ENCODE peak calls at places on chromosomes 11 and 22, in four cellular contexts. L, F, R and P are unnamed samples.

GRCh38 chr11:120538707-120539106 is 27.2 kb downstream of the GRIK4 start:
- DNase-seq in L (no peak), F (no peak), R (no peak), P (peak)

GRCh38 chr11:2884424-2884815 is 1.2 kb downstream of the CDKN1C start:
- DNase-seq in L (peak), F (peak), R (no peak), P (no peak)

GRCh38 chr22:19826619-19826950 is 28.1 kb downstream of the GNB1L start:
- DNase-seq in L (no peak), F (no peak), R (no peak), P (no peak)

GRCh38 chr11:64445651-64446050 is 86.7 kb downstream of the RPS6KA4 start:
- DNase-seq in L (no peak), F (no peak), R (no peak), P (peak)

GRCh38 chr11:86874314-86875056 is 74.1 kb downstream of the PRSS23 start:
- DNase-seq in L (no peak), F (no peak), R (no peak), P (no peak)

GRCh38 chr11:35474677-35475076 is 50.7 kb downstream of the PAMR1 start:
- DNase-seq in L (no peak), F (no peak), R (no peak), P (no peak)

GRCh38 chr11:128733440-128734115 is 39.7 kb downstream of the FLI1 start:
- DNase-seq in L (no peak), F (peak), R (no peak), P (peak)

GRCh38 chr22:47692811-47693210 is 930.4 kb downstream of the TBC1D22A start:
- DNase-seq in L (no peak), F (no peak), R (no peak), P (no peak)

GRCh38 chr11:22778642-22779041 is 51.0 kb downstream of the SVIP start:
- DNase-seq in L (no peak), F (no peak), R (no peak), P (no peak)

GRCh38 chr11:114796954-114797721 is 118.8 kb downstream of the NXPE2 start:
- DNase-seq in L (peak), F (peak), R (peak), P (no peak)

GRCh38 chr22:50627452-50627913 is 469 bp downstream of the ARSA start:
- DNase-seq in L (no peak), F (no peak), R (peak), P (peak)

GRCh38 chr11:33735166-33735425 is 1.1 kb downstream of the CD59 start:
- DNase-seq in L (no peak), F (no peak), R (no peak), P (no peak)

GRCh38 chr22:37201066-37201820 is 11.0 kb downstream of the SSTR3 start:
- DNase-seq in L (no peak), F (no peak), R (no peak), P (no peak)

GRCh38 chr11:117817213-117818035 is 7.1 kb downstream of the FXYD2 start:
- DNase-seq in L (peak), F (peak), R (peak), P (peak)

DNA sequence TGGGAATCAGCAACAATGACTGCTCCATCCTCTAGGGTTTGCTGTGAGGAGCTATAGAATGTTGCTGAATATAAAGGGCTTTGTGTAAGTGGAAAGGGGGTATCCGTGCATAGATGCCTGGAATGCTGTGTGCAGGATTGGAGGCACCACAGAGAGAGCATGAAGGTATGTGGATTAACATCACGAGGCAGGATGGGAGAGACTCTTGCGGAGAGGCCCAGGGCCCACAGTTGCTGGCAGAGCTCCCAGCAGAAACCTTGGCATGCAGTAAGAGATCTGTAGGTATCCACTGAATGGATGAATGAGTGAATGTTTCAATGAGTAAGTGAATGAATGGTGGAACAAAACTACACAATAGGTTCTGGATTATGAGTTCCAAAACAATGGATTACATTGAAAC is 298.6 kb upstream of the DDI1 start:
- DNase-seq in L (no peak), F (no peak), R (no peak), P (no peak)
- H2AFZ ChIP-seq in L (no peak), F (no peak), R (no peak), P (no peak)

GRCh38 chr11:69703711-69704507 is at the start of gene FGF19:
- DNase-seq in L (peak), F (no peak), R (no peak), P (peak)
- H3K4me2 ChIP-seq in L (peak), F (no peak), R (no peak), P (no peak)

DNA sequence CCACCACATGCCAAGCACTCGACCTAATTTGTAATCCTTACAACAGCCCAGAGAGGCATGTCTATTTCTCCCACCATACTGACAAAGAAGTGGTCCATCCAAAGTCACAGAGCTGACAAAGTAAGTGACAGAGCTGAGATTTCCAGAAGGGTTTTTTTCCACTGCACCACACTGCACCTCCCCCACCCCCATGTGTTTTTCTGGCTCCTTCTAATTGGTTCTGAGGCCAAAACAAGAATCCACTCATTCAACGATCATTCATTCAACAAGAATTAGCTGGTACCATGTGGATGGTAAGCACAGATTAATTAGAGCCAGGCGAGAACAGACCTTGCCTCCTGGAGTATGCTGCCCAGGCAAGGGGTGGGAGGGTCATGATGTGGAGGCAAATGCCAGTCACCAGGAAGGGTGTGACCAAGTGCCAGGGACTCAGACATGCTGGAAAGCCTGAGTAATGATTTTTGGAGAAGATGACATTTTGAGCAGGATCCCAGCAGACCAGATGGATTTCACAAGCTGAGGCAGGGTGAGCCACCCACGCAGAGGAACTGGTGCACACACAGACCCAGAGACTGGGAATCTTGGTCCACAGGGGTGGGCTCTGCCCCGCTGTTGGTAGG is 14.9 kb upstream of the PRG2 start:
- DNase-seq in L (no peak), F (no peak), R (no peak), P (no peak)
- H3K27ac ChIP-seq in L (no peak), F (no peak), R (no peak), P (no peak)

GRCh38 chr11:73325036-73325981 is 17.2 kb downstream of the ARHGEF17 start:
- DNase-seq in L (no peak), F (no peak), R (peak), P (peak)

GRCh38 chr11:73324116-73324515 is 16.0 kb downstream of the ARHGEF17 start:
- DNase-seq in L (no peak), F (no peak), R (no peak), P (no peak)

GRCh38 chr11:73322986-73323306 is 14.9 kb downstream of the ARHGEF17 start:
- DNase-seq in L (no peak), F (no peak), R (no peak), P (peak)

GRCh38 chr11:73323464-73323863 is 15.4 kb downstream of the ARHGEF17 start:
- DNase-seq in L (no peak), F (peak), R (no peak), P (peak)

DNA sequence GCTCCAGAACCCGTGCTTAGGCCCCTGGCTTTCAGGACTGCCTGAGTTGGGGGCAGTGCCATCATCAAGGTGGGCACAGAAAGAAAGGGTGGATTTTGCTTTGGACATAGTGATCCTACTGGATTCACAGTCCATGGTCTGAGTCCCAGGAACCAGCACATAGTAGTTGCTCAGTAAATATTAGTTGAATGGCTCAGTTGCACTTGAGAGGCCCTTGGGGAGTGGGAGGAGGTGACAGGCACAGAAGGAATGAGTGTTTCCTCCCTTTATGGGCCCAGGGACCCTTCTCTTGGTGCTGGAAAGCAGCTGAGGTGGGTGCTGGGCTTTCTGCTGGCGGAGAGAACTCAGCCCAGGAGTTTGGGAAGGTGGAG is 16.6 kb downstream of the ARHGEF17 start:
- DNase-seq in L (no peak), F (no peak), R (no peak), P (no peak)
- H2AFZ ChIP-seq in L (no peak), F (no peak), R (no peak), P (no peak)

GRCh38 chr11:75429902-75430691 is 2.9 kb downstream of the KLHL35 start:
- DNase-seq in L (peak), F (peak), R (no peak), P (peak)

GRCh38 chr11:75428301-75428724 is 4.7 kb downstream of the KLHL35 start:
- DNase-seq in L (peak), F (peak), R (no peak), P (peak)

GRCh38 chr11:75429641-75429901 is 3.4 kb downstream of the KLHL35 start:
- DNase-seq in L (no peak), F (no peak), R (no peak), P (no peak)

GRCh38 chr11:75430692-75431532 is 2.1 kb downstream of the KLHL35 start:
- DNase-seq in L (peak), F (peak), R (no peak), P (peak)

DNA sequence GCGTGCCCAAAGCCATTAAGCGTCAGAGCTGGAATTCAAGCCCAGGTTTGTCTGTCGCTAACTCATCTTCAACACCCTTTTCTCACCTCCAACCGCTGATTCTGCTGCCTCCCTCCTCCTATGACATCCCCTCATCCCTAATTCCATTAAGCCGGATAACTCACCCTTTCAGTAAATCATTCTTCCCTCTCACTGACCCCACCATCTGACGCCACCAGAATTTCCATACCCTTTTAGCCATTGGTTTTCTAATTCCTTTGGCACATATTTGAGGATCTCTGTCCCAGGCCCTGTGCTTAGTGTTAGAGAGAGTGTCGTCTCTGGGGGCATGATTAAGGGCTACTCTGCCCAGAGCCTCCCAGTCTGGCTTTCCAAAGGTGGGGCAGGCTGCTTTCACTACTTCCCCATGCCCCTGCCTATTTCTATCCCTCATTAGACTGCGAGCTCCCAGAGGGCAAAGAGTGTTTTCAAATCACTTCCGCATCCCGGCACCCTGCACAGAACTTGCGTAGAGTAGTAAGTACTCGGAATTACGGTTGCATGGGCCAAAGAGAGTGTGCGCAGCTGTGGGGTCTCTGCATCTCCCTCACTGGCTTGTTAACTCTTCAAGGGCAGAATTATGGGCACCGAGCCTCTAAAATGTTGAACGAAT is 3.9 kb downstream of the KLHL35 start:
- DNase-seq in L (no peak), F (no peak), R (no peak), P (peak)
- H3K4me2 ChIP-seq in L (peak), F (no peak), R (no peak), P (peak)

GRCh38 chr11:110065189-110065588 is 28.0 kb upstream of the ZC3H12C start:
- DNase-seq in L (peak), F (no peak), R (no peak), P (no peak)

GRCh38 chr11:110074499-110074898 is 18.7 kb upstream of the ZC3H12C start:
- DNase-seq in L (no peak), F (no peak), R (no peak), P (no peak)

GRCh38 chr11:110071197-110071596 is 22.0 kb upstream of the ZC3H12C start:
- DNase-seq in L (no peak), F (no peak), R (no peak), P (no peak)

GRCh38 chr11:110069158-110069737 is 23.9 kb upstream of the ZC3H12C start:
- DNase-seq in L (peak), F (peak), R (no peak), P (peak)

GRCh38 chr11:110070176-110070575 is 23.0 kb upstream of the ZC3H12C start:
- DNase-seq in L (no peak), F (no peak), R (no peak), P (no peak)
- H3K27ac ChIP-seq in L (peak), F (peak), R (no peak), P (peak)

GRCh38 chr11:69044111-69045013 is 4.4 kb upstream of the TPCN2 start:
- DNase-seq in L (peak), F (peak), R (peak), P (peak)
- H2AFZ ChIP-seq in L (peak), F (peak), R (peak), P (peak)

GRCh38 chr11:44729065-44729464 is 2.3 kb downstream of the TSPAN18 start:
- DNase-seq in L (no peak), F (peak), R (no peak), P (no peak)
- H3K4me2 ChIP-seq in L (no peak), F (no peak), R (no peak), P (no peak)

GRCh38 chr11:76807206-76807875 is 24.2 kb downstream of the TSKU start:
- DNase-seq in L (peak), F (peak), R (peak), P (peak)
- H3K27ac ChIP-seq in L (no peak), F (no peak), R (no peak), P (no peak)